ENCODE peak calls at places on chromosomes 11 and 22, in four cellular contexts. One of them, this sample, is unnamed.

GRCh38 chr11:46728659-46729040 is 9.6 kb downstream of the F2 start:
- ATAC-seq in Right ventricle myocardium inferior: no peak
- ATAC-seq in CD4-positive, alpha-beta T cell: no peak
- ATAC-seq in K562: no peak
- ATAC-seq in this sample: no peak

GRCh38 chr11:94036096-94036495 is 14.9 kb downstream of the HEPHL1 start:
- ATAC-seq in Right ventricle myocardium inferior: no peak
- ATAC-seq in K562: peak; percentile 87
- ATAC-seq in CD4-positive, alpha-beta T cell: no peak
- ATAC-seq in this sample: no peak

GRCh38 chr11:1576825-1577224 is 4.8 kb upstream of the DUSP8 start:
- ATAC-seq in CD4-positive, alpha-beta T cell: no peak
- ATAC-seq in Right ventricle myocardium inferior: no peak
- ATAC-seq in K562: no peak
- ATAC-seq in this sample: no peak

GRCh38 chr11:104678408-104678807 is 219.9 kb downstream of the CASP12 start:
- ATAC-seq in CD4-positive, alpha-beta T cell: no peak
- ATAC-seq in K562: no peak
- ATAC-seq in Right ventricle myocardium inferior: no peak
- ATAC-seq in this sample: no peak

GRCh38 chr22:33640900-33641299 is 279.4 kb downstream of the LARGE1 start:
- ATAC-seq in CD4-positive, alpha-beta T cell: no peak
- ATAC-seq in K562: no peak
- ATAC-seq in Right ventricle myocardium inferior: no peak
- ATAC-seq in this sample: no peak

GRCh38 chr22:42933783-42934144 is 76.7 kb upstream of the ARFGAP3 start:
- ATAC-seq in K562: no peak
- ATAC-seq in CD4-positive, alpha-beta T cell: no peak
- ATAC-seq in Right ventricle myocardium inferior: peak; percentile 49
- ATAC-seq in this sample: peak; percentile 75

GRCh38 chr11:63520606-63521170 is 14.8 kb downstream of the LGALS12 start:
- ATAC-seq in Right ventricle myocardium inferior: no peak
- ATAC-seq in K562: no peak
- ATAC-seq in CD4-positive, alpha-beta T cell: no peak
- ATAC-seq in this sample: no peak

GRCh38 chr11:73652046-73652730 is 5.8 kb downstream of the PLEKHB1 start:
- ATAC-seq in CD4-positive, alpha-beta T cell: no peak
- ATAC-seq in K562: no peak
- ATAC-seq in Right ventricle myocardium inferior: no peak
- ATAC-seq in this sample: no peak

GRCh38 chr11:123525072-123525471 is 95.0 kb downstream of the GRAMD1B start:
- ATAC-seq in CD4-positive, alpha-beta T cell: no peak
- ATAC-seq in K562: no peak
- ATAC-seq in Right ventricle myocardium inferior: peak; percentile 59
- ATAC-seq in this sample: no peak

GRCh38 chr11:120626791-120627190 is 115.2 kb downstream of the GRIK4 start:
- ATAC-seq in CD4-positive, alpha-beta T cell: no peak
- ATAC-seq in Right ventricle myocardium inferior: no peak
- ATAC-seq in K562: no peak
- ATAC-seq in this sample: no peak

GRCh38 chr22:44543362-44543761 is 45.3 kb upstream of the RTL6 start:
- ATAC-seq in Right ventricle myocardium inferior: no peak
- ATAC-seq in CD4-positive, alpha-beta T cell: no peak
- ATAC-seq in K562: no peak
- ATAC-seq in this sample: no peak

GRCh38 chr22:39351689-39352214 is 2.0 kb downstream of the SYNGR1 start:
- ATAC-seq in K562: no peak
- ATAC-seq in Right ventricle myocardium inferior: no peak
- ATAC-seq in CD4-positive, alpha-beta T cell: no peak
- ATAC-seq in this sample: no peak

GRCh38 chr11:76665172-76665571 is 5.4 kb downstream of the LRRC32 start:
- ATAC-seq in Right ventricle myocardium inferior: no peak
- ATAC-seq in K562: peak; percentile 21
- ATAC-seq in CD4-positive, alpha-beta T cell: no peak
- ATAC-seq in this sample: no peak

GRCh38 chr22:23234409-23235161 is 54.3 kb downstream of the BCR start:
- ATAC-seq in CD4-positive, alpha-beta T cell: no peak
- ATAC-seq in Right ventricle myocardium inferior: no peak
- ATAC-seq in K562: peak; percentile 28
- ATAC-seq in this sample: no peak

GRCh38 chr11:47354913-47355282 is 2.4 kb upstream of the MYBPC3 start:
- ATAC-seq in K562: no peak
- ATAC-seq in CD4-positive, alpha-beta T cell: no peak
- ATAC-seq in Right ventricle myocardium inferior: peak; percentile 6
- ATAC-seq in this sample: peak; percentile 37

GRCh38 chr11:134905513-134905912 is 493.5 kb upstream of the B3GAT1 start:
- ATAC-seq in K562: no peak
- ATAC-seq in CD4-positive, alpha-beta T cell: no peak
- ATAC-seq in Right ventricle myocardium inferior: peak; percentile 63
- ATAC-seq in this sample: no peak

GRCh38 chr11:13297308-13297916 is 19.8 kb downstream of the BMAL1 start:
- ATAC-seq in K562: no peak
- ATAC-seq in CD4-positive, alpha-beta T cell: no peak
- ATAC-seq in Right ventricle myocardium inferior: peak; percentile 42
- ATAC-seq in this sample: no peak

GRCh38 chr11:116136987-116137674 is 632.9 kb upstream of the CADM1 start:
- ATAC-seq in CD4-positive, alpha-beta T cell: no peak
- ATAC-seq in K562: no peak
- ATAC-seq in Right ventricle myocardium inferior: no peak
- ATAC-seq in this sample: no peak

GRCh38 chr11:96197801-96198465 is 145.1 kb downstream of the MAML2 start:
- ATAC-seq in Right ventricle myocardium inferior: no peak
- ATAC-seq in K562: no peak
- ATAC-seq in CD4-positive, alpha-beta T cell: no peak
- ATAC-seq in this sample: no peak

GRCh38 chr11:43685483-43685882 is 4.9 kb downstream of the HSD17B12 start:
- ATAC-seq in Right ventricle myocardium inferior: no peak
- ATAC-seq in CD4-positive, alpha-beta T cell: no peak
- ATAC-seq in K562: peak; percentile 15
- ATAC-seq in this sample: no peak

GRCh38 chr22:35357883-35358621 is 22.8 kb upstream of the HMOX1 start:
- ATAC-seq in K562: no peak
- ATAC-seq in Right ventricle myocardium inferior: no peak
- ATAC-seq in CD4-positive, alpha-beta T cell: no peak
- ATAC-seq in this sample: no peak

GRCh38 chr11:296976-297665 is 2.2 kb downstream of the IFITM5 start:
- ATAC-seq in K562: peak; percentile 19
- ATAC-seq in Right ventricle myocardium inferior: peak; percentile 58
- ATAC-seq in CD4-positive, alpha-beta T cell: peak; percentile 37
- ATAC-seq in this sample: peak; percentile 21

GRCh38 chr11:87076260-87076783 is 38.6 kb downstream of the TMEM135 start:
- ATAC-seq in CD4-positive, alpha-beta T cell: no peak
- ATAC-seq in Right ventricle myocardium inferior: no peak
- ATAC-seq in K562: no peak
- ATAC-seq in this sample: no peak

GRCh38 chr11:7591107-7591894 is 77.5 kb downstream of the PPFIBP2 start:
- ATAC-seq in K562: no peak
- ATAC-seq in Right ventricle myocardium inferior: no peak
- ATAC-seq in CD4-positive, alpha-beta T cell: no peak
- ATAC-seq in this sample: no peak

GRCh38 chr11:72123117-72123653 is 10.7 kb upstream of the ANAPC15 start:
- ATAC-seq in Right ventricle myocardium inferior: no peak
- ATAC-seq in K562: peak; percentile 18
- ATAC-seq in CD4-positive, alpha-beta T cell: no peak
- ATAC-seq in this sample: no peak